ENCODE peak calls at places on chromosomes 11 and 22, in six cellular contexts. H is naive B cell; W is T-cell; Z is RWPE2; A is CD4-positive, alpha-beta T cell; E is aorta. G is an unnamed sample.
A peak's percentile ranks its signal among the peaks of the same experiment; 100 is the strongest.

GRCh38 chr22:37708580-37709444 is 12.0 kb downstream of the TRIOBP start:
- ATAC-seq in H (no peak), E (no peak), W (no peak), A (no peak), Z (no peak), G (no peak)

GRCh38 chr11:111635706-111636045 is 33.4 kb downstream of the SIK2 start:
- ATAC-seq in E (peak; percentile 83), A (no peak), W (no peak), Z (no peak), H (no peak), G (no peak)

GRCh38 chr22:26945565-26945964 is 288.2 kb downstream of the MIAT start:
- ATAC-seq in E (no peak), W (no peak), H (no peak), A (no peak), Z (no peak), G (no peak)

GRCh38 chr22:36463783-36464184 is 17.7 kb downstream of the TXN2 start:
- ATAC-seq in E (peak; percentile 58), Z (no peak), H (no peak), W (no peak), A (no peak), G (no peak)

GRCh38 chr11:6457581-6458320 is 16.0 kb downstream of the TRIM3 start:
- ATAC-seq in H (no peak), E (peak; percentile 15), W (no peak), A (no peak), Z (no peak), G (no peak)

GRCh38 chr11:122746050-122746478 is 90.5 kb downstream of the UBASH3B start:
- ATAC-seq in E (no peak), H (peak; percentile 91), W (peak; percentile 71), Z (no peak), A (peak; percentile 71), G (peak; percentile 91)

GRCh38 chr11:35040221-35040942 is 98.6 kb upstream of the CD44 start:
- ATAC-seq in W (peak; percentile 86), E (no peak), H (peak; percentile 30), Z (peak; percentile 90), A (peak; percentile 79), G (peak; percentile 93)

GRCh38 chr11:43245471-43245870 is 66.3 kb upstream of the API5 start:
- ATAC-seq in A (no peak), H (no peak), Z (no peak), E (no peak), W (no peak), G (no peak)

GRCh38 chr22:29723766-29724165 is 4.0 kb downstream of the CABP7 start:
- ATAC-seq in A (no peak), E (no peak), H (no peak), W (no peak), Z (no peak), G (no peak)

GRCh38 chr11:65803797-65804492 is 17.1 kb downstream of the OVOL1 start:
- ATAC-seq in H (no peak), W (no peak), E (no peak), A (no peak), Z (no peak), G (no peak)

GRCh38 chr11:34223907-34224306 is 118.5 kb downstream of the NAT10 start:
- ATAC-seq in H (no peak), E (no peak), Z (no peak), A (no peak), W (no peak), G (no peak)

GRCh38 chr11:102666331-102666957 is 39.1 kb downstream of the MMP27 start:
- ATAC-seq in H (no peak), E (no peak), Z (peak; percentile 56), A (peak; percentile 55), W (no peak), G (no peak)

GRCh38 chr11:94762208-94762607 is 5.9 kb upstream of the AMOTL1 start:
- ATAC-seq in W (no peak), A (no peak), Z (peak; percentile 71), E (no peak), H (no peak), G (no peak)

GRCh38 chr11:6258141-6258540 is 1.5 kb upstream of the CCKBR start:
- ATAC-seq in Z (no peak), W (no peak), E (no peak), H (no peak), A (no peak), G (no peak)

GRCh38 chr22:46085831-46086576 is 64.3 kb upstream of the PPARA start:
- ATAC-seq in Z (peak; percentile 54), E (no peak), H (no peak), W (no peak), A (no peak), G (no peak)

GRCh38 chr22:37999640-38000272 is 15.4 kb upstream of the SOX10 start:
- ATAC-seq in Z (peak; percentile 84), H (peak; percentile 48), A (no peak), W (no peak), E (no peak), G (no peak)

GRCh38 chr11:42065199-42065598 is 605.7 kb upstream of the LRRC4C start:
- ATAC-seq in A (no peak), Z (no peak), H (no peak), W (no peak), E (no peak), G (no peak)

GRCh38 chr11:27395556-27396258 is 32.7 kb upstream of the CCDC34 start:
- ATAC-seq in H (no peak), Z (peak; percentile 52), W (no peak), E (no peak), A (no peak), G (no peak)

GRCh38 chr11:92765418-92765817 is 204.0 kb upstream of the MTNR1B start:
- ATAC-seq in E (no peak), W (no peak), H (no peak), A (no peak), Z (no peak), G (no peak)

GRCh38 chr11:88384004-88384677 is 46.6 kb upstream of the CTSC start:
- ATAC-seq in A (no peak), H (no peak), E (no peak), W (no peak), Z (peak; percentile 82), G (no peak)

GRCh38 chr11:60942970-60943565 is 8.9 kb downstream of the SLC15A3 start:
- ATAC-seq in Z (peak; percentile 58), H (no peak), E (no peak), W (no peak), A (no peak), G (no peak)

GRCh38 chr22:39230261-39231196 is 14.3 kb downstream of the PDGFB start:
- ATAC-seq in A (no peak), H (peak; percentile 36), Z (no peak), E (no peak), W (no peak), G (no peak)

GRCh38 chr11:106381895-106382294 is 304.4 kb downstream of the AASDHPPT start:
- ATAC-seq in H (no peak), Z (peak; percentile 89), W (no peak), E (no peak), A (no peak), G (no peak)

GRCh38 chr22:20752104-20752741 is 21.7 kb upstream of the SERPIND1 start:
- ATAC-seq in W (no peak), A (no peak), E (no peak), H (no peak), Z (no peak), G (no peak)

GRCh38 chr22:23685205-23685784 is 5.5 kb upstream of the RGL4 start:
- ATAC-seq in Z (peak; percentile 45), H (no peak), W (no peak), E (no peak), A (no peak), G (no peak)

G was measured in stimulated activated memory B cell treated with anti-CD40 and anti-IgM and Interleukin-4, amounts not matched to agents 10 μg/mL and 1 μg/mL and 100 μg/mL, for 72 hours.